ENCODE peak calls at places on chromosomes 11 and 22, in nine cellular contexts. T is astrocyte of the hippocampus; L is NCI-H1930; E is kidney; J is lung; R is Daoy; Q is stimulated activated CD8-positive, alpha-beta memory T cell treated with anti-CD3 and anti-CD28 coated beads, Interleukin-7, amount 100 ng/mL, for 1 hour; S is hepatocyte; D is cardiac muscle cell. Y is an unnamed sample.

GRCh38 chr11:128597209-128597608 is 9.9 kb upstream of the ETS1 start:
- DNase-seq in T (no peak), L (no peak), E (no peak), J (no peak), R (no peak), Q (no peak), S (no peak), D (no peak), Y (no peak)

GRCh38 chr22:29603358-29604191 is at the start of gene NF2:
- DNase-seq in T (peak; percentile 100), L (peak; percentile 96), E (peak; percentile 100), J (peak; percentile 99), R (peak; percentile 99), Q (peak; percentile 94), S (peak; percentile 99), D (peak; percentile 100), Y (peak; percentile 94)

GRCh38 chr11:8826145-8826786 is 84.7 kb upstream of the AKIP1 start:
- DNase-seq in T (peak; percentile 42), L (no peak), E (peak; percentile 83), J (no peak), R (peak; percentile 57), Q (no peak), S (peak; percentile 45), D (peak; percentile 84), Y (no peak)

GRCh38 chr11:118870396-118871343 is 13.0 kb upstream of the CXCR5 start:
- DNase-seq in T (peak; percentile 25), L (no peak), E (peak; percentile 92), J (peak; percentile 37), R (no peak), Q (no peak), S (no peak), D (peak; percentile 54), Y (no peak)

GRCh38 chr11:121525376-121525775 is 72.6 kb upstream of the SORL1-AS1 start:
- DNase-seq in T (no peak), L (no peak), E (no peak), J (no peak), R (no peak), Q (no peak), S (no peak), D (no peak), Y (no peak)

GRCh38 chr22:31488988-31489617 is 539 bp downstream of the EIF4ENIF1 start:
- DNase-seq in T (peak; percentile 71), L (peak; percentile 6), E (peak; percentile 83), J (peak; percentile 29), R (peak; percentile 35), Q (no peak), S (peak; percentile 66), D (peak; percentile 46), Y (peak; percentile 33)

GRCh38 chr11:74592441-74593362 is at the start of gene POLD3:
- DNase-seq in T (peak; percentile 95), L (peak; percentile 85), E (peak; percentile 98), J (peak; percentile 96), R (peak; percentile 95), Q (peak; percentile 91), S (peak; percentile 95), D (peak; percentile 93), Y (peak; percentile 94)

GRCh38 chr11:57290288-57290687 is 34.5 kb downstream of the TNKS1BP1 start:
- DNase-seq in T (no peak), L (no peak), E (no peak), J (no peak), R (no peak), Q (no peak), S (no peak), D (peak; percentile 57), Y (no peak)

GRCh38 chr11:18013790-18014507 is 1.1 kb upstream of the SERGEF start:
- DNase-seq in T (no peak), L (no peak), E (peak; percentile 57), J (no peak), R (peak; percentile 15), Q (no peak), S (peak; percentile 13), D (peak; percentile 6), Y (no peak)

GRCh38 chr11:86537541-86538222 is 134.7 kb downstream of the ME3 start:
- DNase-seq in T (no peak), L (no peak), E (no peak), J (no peak), R (no peak), Q (no peak), S (no peak), D (peak; percentile 49), Y (no peak)

GRCh38 chr11:125514336-125515101 is 18.5 kb upstream of the FEZ1 start:
- DNase-seq in T (peak; percentile 71), L (no peak), E (no peak), J (no peak), R (peak; percentile 80), Q (no peak), S (peak; percentile 38), D (peak; percentile 94), Y (peak; percentile 20)

GRCh38 chr11:9320047-9320446 is 5.7 kb upstream of the TMEM41B start:
- DNase-seq in T (no peak), L (no peak), E (no peak), J (no peak), R (no peak), Q (no peak), S (peak; percentile 22), D (no peak), Y (no peak)

GRCh38 chr11:64810891-64811272 is 531 bp upstream of the MEN1 start:
- DNase-seq in T (no peak), L (no peak), E (peak; percentile 80), J (no peak), R (no peak), Q (no peak), S (no peak), D (no peak), Y (peak; percentile 29)

GRCh38 chr11:19602406-19602805 is 110.2 kb upstream of the NAV2 start:
- DNase-seq in T (no peak), L (no peak), E (no peak), J (no peak), R (no peak), Q (no peak), S (no peak), D (no peak), Y (no peak)

GRCh38 chr11:35811783-35812182 is 132.1 kb upstream of the LDLRAD3 start:
- DNase-seq in T (no peak), L (no peak), E (no peak), J (no peak), R (no peak), Q (no peak), S (no peak), D (no peak), Y (no peak)

GRCh38 chr11:28528217-28528616 is 420.0 kb downstream of the METTL15 start:
- DNase-seq in T (no peak), L (no peak), E (no peak), J (no peak), R (no peak), Q (no peak), S (no peak), D (no peak), Y (no peak)

GRCh38 chr22:38569181-38569971 is 607 bp downstream of the DMC1 start:
- DNase-seq in T (no peak), L (no peak), E (peak; percentile 72), J (no peak), R (no peak), Q (no peak), S (no peak), D (no peak), Y (no peak)

GRCh38 chr22:24338701-24339451 is 68.2 kb downstream of the SPECC1L start:
- DNase-seq in T (peak; percentile 74), L (no peak), E (no peak), J (no peak), R (no peak), Q (no peak), S (peak; percentile 19), D (no peak), Y (no peak)

GRCh38 chr22:47061226-47061625 is 298.8 kb downstream of the TBC1D22A start:
- DNase-seq in T (no peak), L (no peak), E (peak; percentile 44), J (no peak), R (no peak), Q (no peak), S (no peak), D (no peak), Y (no peak)

GRCh38 chr11:96049426-96049825 is 125.5 kb upstream of the MTMR2 start:
- DNase-seq in T (no peak), L (no peak), E (no peak), J (no peak), R (no peak), Q (no peak), S (no peak), D (peak; percentile 73), Y (no peak)

GRCh38 chr11:113378013-113378412 is 9.6 kb upstream of the ANKK1 start:
- DNase-seq in T (no peak), L (no peak), E (no peak), J (no peak), R (no peak), Q (no peak), S (no peak), D (no peak), Y (no peak)

GRCh38 chr11:63179446-63180068 is 35.5 kb upstream of the SLC22A24 start:
- DNase-seq in T (no peak), L (no peak), E (no peak), J (no peak), R (no peak), Q (no peak), S (no peak), D (no peak), Y (no peak)

GRCh38 chr11:58285483-58286040 is 17.5 kb upstream of the OR10W1 start:
- DNase-seq in T (no peak), L (no peak), E (no peak), J (no peak), R (no peak), Q (no peak), S (no peak), D (no peak), Y (no peak)

GRCh38 chr11:36012410-36012809 is 68.5 kb downstream of the LDLRAD3 start:
- DNase-seq in T (no peak), L (no peak), E (no peak), J (no peak), R (no peak), Q (no peak), S (no peak), D (peak; percentile 65), Y (no peak)

Y was measured in stimulated activated CD4-positive, alpha-beta T cell treated with anti-CD3 and anti-CD28 coated beads, Interleukin-12 subunit alpha, Interleukin-12 subunit beta, amount 100 ng/mL, for 4 hours.